ENCODE peak calls at places on chromosome 18, in four cellular contexts. E is fibroblast of lung, K is neural progenitor cell, S is tibial artery. J is an unnamed sample.
A peak's percentile ranks its signal among the peaks of the same experiment; 100 is the strongest.

GRCh38 chr18:46374850-46375249 is 270.7 kb downstream of the HAUS1 start:
- DNase-seq in E (no peak), K (peak; percentile 24), S (no peak), J (no peak)

GRCh38 chr18:10131036-10131774 is 217.4 kb downstream of the VAPA start:
- DNase-seq in E (no peak), K (peak; percentile 40), S (no peak), J (no peak)

GRCh38 chr18:967037-967576 is 62.4 kb downstream of the ADCYAP1 start:
- DNase-seq in E (peak; percentile 20), K (no peak), S (no peak), J (no peak)

GRCh38 chr18:75066936-75067335 is 142.0 kb downstream of the PTGR3 start:
- DNase-seq in E (no peak), K (no peak), S (no peak), J (peak; percentile 52)

GRCh38 chr18:30386624-30387023 is 655.9 kb downstream of the DSC3 start:
- DNase-seq in E (no peak), K (no peak), S (no peak), J (no peak)

GRCh38 chr18:2302628-2303516 is 268.4 kb downstream of the METTL4 start:
- DNase-seq in E (peak; percentile 77), K (no peak), S (no peak), J (no peak)

GRCh38 chr18:67597759-67598158 is 81.2 kb upstream of the DSEL start:
- DNase-seq in E (no peak), K (no peak), S (no peak), J (no peak)

GRCh38 chr18:34957119-34957863 is 83.9 kb upstream of the MAPRE2 start:
- DNase-seq in E (peak; percentile 72), K (no peak), S (no peak), J (no peak)

GRCh38 chr18:43161528-43161927 is 46.0 kb upstream of the RIT2 start:
- DNase-seq in E (peak; percentile 92), K (no peak), S (no peak), J (no peak)

GRCh38 chr18:183769-184168 is 25.4 kb downstream of the USP14 start:
- DNase-seq in E (peak; percentile 16), K (no peak), S (no peak), J (peak; percentile 31)

GRCh38 chr18:78069784-78070664 is 820.4 kb downstream of the GALR1 start:
- DNase-seq in E (no peak), K (no peak), S (peak; percentile 45), J (no peak)

GRCh38 chr18:31040982-31041345 is 1.6 kb downstream of the DSC3 start:
- DNase-seq in E (peak; percentile 6), K (peak; percentile 66), S (no peak), J (no peak)

GRCh38 chr18:46174317-46175039 is 70.3 kb downstream of the HAUS1 start:
- DNase-seq in E (peak; percentile 45), K (peak; percentile 79), S (no peak), J (no peak)

GRCh38 chr18:45164551-45164950 is 450.7 kb upstream of the SLC14A2 start:
- DNase-seq in E (peak; percentile 12), K (no peak), S (no peak), J (no peak)

GRCh38 chr18:13379930-13380665 is 161.5 kb downstream of the LDLRAD4 start:
- DNase-seq in E (no peak), K (no peak), S (no peak), J (peak; percentile 3)

GRCh38 chr18:56038258-56039030 is 450.5 kb upstream of the TCF4 start:
- DNase-seq in E (no peak), K (no peak), S (no peak), J (peak; percentile 76)

GRCh38 chr18:63161032-63161727 is 158.4 kb downstream of the BCL2 start:
- DNase-seq in E (peak; percentile 1), K (no peak), S (no peak), J (no peak)
- H3K4me1 ChIP-seq in E (peaks cover 12% of the 10 kb centered on the region), K (no peaks in the 10 kb centered on the region), S (peaks cover 66% of the 10 kb centered on the region), J (peaks cover 3% of the 10 kb centered on the region)

DNA sequence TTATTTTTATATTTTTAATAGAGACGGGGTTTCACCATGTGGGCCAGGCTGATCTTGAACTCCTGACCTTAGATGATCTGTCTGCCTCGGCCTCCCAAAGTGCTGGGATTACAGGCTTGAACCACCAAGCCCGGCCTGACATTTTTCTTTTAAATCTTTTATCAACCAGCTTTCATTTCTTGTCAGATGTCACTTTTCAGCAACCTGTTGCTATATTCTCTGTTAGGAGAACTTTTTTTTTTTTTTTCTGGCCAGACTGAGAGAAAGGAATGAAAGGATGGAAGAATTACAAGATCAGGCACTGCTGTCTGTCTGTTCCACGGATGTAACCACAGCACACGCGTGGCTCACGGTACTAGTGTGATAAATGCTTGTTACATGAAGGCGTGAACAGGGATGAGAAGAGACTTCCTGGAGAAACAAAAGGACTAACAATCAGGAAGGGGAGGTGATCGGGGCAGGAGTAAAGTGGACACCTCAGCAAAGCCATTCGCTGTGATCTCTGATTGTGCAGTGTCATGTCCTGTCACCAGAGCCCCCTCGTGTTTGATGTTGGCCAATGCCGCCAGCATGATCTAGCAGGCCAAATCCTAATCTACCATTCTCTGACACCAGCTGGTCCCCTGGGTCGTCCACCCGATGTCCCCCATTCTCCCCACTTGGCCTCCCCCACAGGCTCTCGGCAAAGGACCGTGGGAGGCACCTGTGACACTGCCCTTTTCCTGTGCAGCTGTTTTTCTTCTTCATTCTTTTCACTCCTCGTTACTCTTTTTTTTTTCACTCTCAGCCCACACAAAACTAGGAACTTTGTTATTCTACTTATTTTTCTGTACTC is 146.6 kb downstream of the TGIF1 start:
- DNase-seq in E (peak; percentile 47), K (peak; percentile 47), S (peak; percentile 44), J (peak; percentile 40)
- H3K4me3 ChIP-seq in E (peak overlapping the region; percentile 33), K (no peak overlapping the region), S (no peak overlapping the region), J (no peak overlapping the region)

GRCh38 chr18:68701353-68701752 is 13.6 kb downstream of the TMX3 start:
- DNase-seq in E (no peak), K (no peak), S (no peak), J (no peak)

GRCh38 chr18:68696937-68697336 is 18.0 kb downstream of the TMX3 start:
- DNase-seq in E (no peak), K (no peak), S (no peak), J (no peak)

GRCh38 chr18:68703326-68703725 is 11.6 kb downstream of the TMX3 start:
- DNase-seq in E (peak; percentile 21), K (no peak), S (no peak), J (no peak)

GRCh38 chr18:68694316-68694715 is 20.6 kb downstream of the TMX3 start:
- DNase-seq in E (no peak), K (no peak), S (no peak), J (no peak)

DNA sequence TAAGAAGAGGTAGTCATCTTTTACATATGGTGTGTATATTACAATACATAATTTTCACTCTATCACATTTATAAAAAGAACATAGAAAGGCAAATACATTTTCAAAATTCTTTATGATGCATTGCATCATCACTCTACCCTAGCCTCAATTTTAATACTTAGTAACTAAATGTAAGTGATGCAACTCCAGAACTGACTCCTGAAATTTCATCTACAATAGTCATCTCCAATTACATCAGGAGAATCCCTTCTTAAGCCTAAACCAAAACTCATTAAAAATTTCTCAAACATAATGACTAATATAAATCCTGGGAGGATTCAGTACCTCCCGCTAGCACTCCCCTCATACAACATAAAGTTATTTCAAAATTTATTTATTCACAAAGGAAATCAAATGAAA is 15.9 kb downstream of the TMX3 start:
- DNase-seq in E (no peak), K (no peak), S (no peak), J (no peak)
- H3K36me3 ChIP-seq in E (peaks cover 6% of the 10 kb centered on the region), K (peaks cover 20% of the 10 kb centered on the region), S (peaks cover 29% of the 10 kb centered on the region), J (peaks cover 46% of the 10 kb centered on the region)

GRCh38 chr18:73840319-73841065 is 307.1 kb downstream of the FBXO15 start:
- DNase-seq in E (no peak), K (peak; percentile 8), S (no peak), J (no peak)
- H3K4me1 ChIP-seq in E (no peaks in the 10 kb centered on the region), K (no peaks in the 10 kb centered on the region), S (no peaks in the 10 kb centered on the region), J (no peaks in the 10 kb centered on the region)

GRCh38 chr18:80147037-80147417 is 38.0 kb downstream of the ADNP2 start:
- DNase-seq in E (no peak), K (no peak), S (no peak), J (no peak)
- H3K4me3 ChIP-seq in E (peak overlapping the region; percentile 61), K (peak overlapping the region; percentile 32), S (peak overlapping the region; percentile 52), J (no peak overlapping the region)

GRCh38 chr18:49569701-49570100 is 7.8 kb downstream of the LIPG start:
- DNase-seq in E (no peak), K (no peak), S (no peak), J (no peak)
- H3K36me3 ChIP-seq in E (no peaks in the 10 kb centered on the region), K (no peaks in the 10 kb centered on the region), S (no peaks in the 10 kb centered on the region), J (no peaks in the 10 kb centered on the region)

DNA sequence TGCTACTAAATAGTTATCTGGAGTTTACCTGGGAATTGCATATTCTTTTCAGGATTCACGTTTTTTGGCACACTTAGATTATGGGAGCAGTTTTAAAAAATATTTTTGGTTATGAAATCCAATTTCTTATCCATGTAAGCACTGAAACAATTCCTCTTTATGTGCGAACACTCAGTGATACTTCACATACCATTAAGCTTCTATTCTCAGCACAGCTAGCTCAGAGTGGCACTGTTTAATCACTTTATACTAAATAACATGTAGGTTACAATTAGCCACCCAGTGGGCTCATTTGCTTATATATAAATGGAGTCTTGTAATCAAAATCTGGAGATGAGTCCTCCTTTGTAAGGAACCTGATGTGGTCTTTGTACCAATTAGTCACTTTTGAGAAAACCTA is 11.3 kb upstream of the MC4R start:
- DNase-seq in E (no peak), K (no peak), S (no peak), J (no peak)
- H3K4me1 ChIP-seq in E (no peaks in the 10 kb centered on the region), K (no peaks in the 10 kb centered on the region), S (no peaks in the 10 kb centered on the region), J (no peaks in the 10 kb centered on the region)

GRCh38 chr18:22290004-22290403 is 120.6 kb downstream of the GATA6 start:
- DNase-seq in E (no peak), K (no peak), S (no peak), J (no peak)

GRCh38 chr18:22284581-22285230 is 115.3 kb downstream of the GATA6 start:
- DNase-seq in E (no peak), K (no peak), S (no peak), J (no peak)

GRCh38 chr18:22285299-22286140 is 116.1 kb downstream of the GATA6 start:
- DNase-seq in E (no peak), K (no peak), S (no peak), J (no peak)

GRCh38 chr18:22283397-22283796 is 114.0 kb downstream of the GATA6 start:
- DNase-seq in E (peak; percentile 68), K (no peak), S (no peak), J (no peak)

DNA sequence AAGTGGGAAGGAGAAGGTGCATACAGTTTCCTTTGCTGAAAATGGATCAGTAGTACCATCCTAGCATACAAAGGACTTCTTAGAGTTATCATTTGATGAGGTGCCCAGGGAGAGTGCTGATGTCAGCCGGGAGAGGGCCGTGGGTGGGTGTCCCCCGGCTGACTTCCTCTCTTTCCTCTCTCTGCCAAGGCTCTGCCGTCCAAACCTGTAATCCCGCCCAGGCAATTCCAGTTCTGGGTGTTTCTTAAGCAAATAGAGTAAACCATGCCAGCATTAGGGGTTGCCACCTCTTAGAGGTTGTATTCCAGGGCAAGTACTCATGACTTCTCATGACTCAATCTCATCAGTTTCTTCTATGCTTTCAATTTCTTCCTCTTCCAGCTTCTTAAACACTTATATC is 117.2 kb downstream of the GATA6 start:
- DNase-seq in E (peak; percentile 31), K (no peak), S (peak; percentile 42), J (no peak)
- H3K4me3 ChIP-seq in E (no peak overlapping the region), K (no peak overlapping the region), S (no peak overlapping the region), J (no peak overlapping the region)

GRCh38 chr18:24368749-24369148 is 28.9 kb downstream of the OSBPL1A start:
- DNase-seq in E (no peak), K (no peak), S (no peak), J (no peak)
- H3K36me3 ChIP-seq in E (no peaks in the 10 kb centered on the region), K (no peaks in the 10 kb centered on the region), S (no peaks in the 10 kb centered on the region), J (no peaks in the 10 kb centered on the region)

GRCh38 chr18:59560556-59560955 is 136.7 kb downstream of the CCBE1 start:
- DNase-seq in E (no peak), K (no peak), S (no peak), J (no peak)
- H3K4me1 ChIP-seq in E (peaks cover 10% of the 10 kb centered on the region), K (no peaks in the 10 kb centered on the region), S (no peaks in the 10 kb centered on the region), J (no peaks in the 10 kb centered on the region)

J was measured in HAP-1.